ENCODE peak calls at places on chromosome 17, in nine cellular contexts. R, S, G, M, C, J, Z, U and Y are unnamed samples.
A peak's percentile ranks its signal among the peaks of the same experiment; 100 is the strongest.

GRCh38 chr17:57206928-57207327 is 49.4 kb upstream of the MSI2 start:
- DNase-seq in R (no peak), S (no peak), G (no peak), M (no peak), C (no peak), J (no peak), Z (no peak), U (no peak), Y (no peak)

GRCh38 chr17:45645330-45645729 is 138.8 kb upstream of the CRHR1 start:
- DNase-seq in R (no peak), S (no peak), G (no peak), M (no peak), C (no peak), J (no peak), Z (no peak), U (no peak), Y (no peak)

GRCh38 chr17:70767102-70767701 is 597.9 kb downstream of the KCNJ2 start:
- DNase-seq in R (no peak), S (no peak), G (no peak), M (no peak), C (no peak), J (peak; percentile 59), Z (peak; percentile 5), U (no peak), Y (no peak)

GRCh38 chr17:59296190-59296589 is 35.3 kb upstream of the YPEL2 start:
- DNase-seq in R (no peak), S (no peak), G (peak; percentile 57), M (no peak), C (no peak), J (no peak), Z (no peak), U (no peak), Y (no peak)

GRCh38 chr17:7873051-7873450 is 15.2 kb downstream of the CYB5D1 start:
- DNase-seq in R (no peak), S (no peak), G (no peak), M (no peak), C (no peak), J (peak; percentile 30), Z (no peak), U (no peak), Y (no peak)

GRCh38 chr17:50087912-50088405 is 7.2 kb upstream of the PDK2 start:
- DNase-seq in R (peak; percentile 65), S (no peak), G (no peak), M (peak; percentile 54), C (no peak), J (no peak), Z (no peak), U (no peak), Y (no peak)

GRCh38 chr17:82881292-82881823 is 41.5 kb upstream of the ZNF750 start:
- DNase-seq in R (no peak), S (no peak), G (no peak), M (peak; percentile 46), C (no peak), J (no peak), Z (no peak), U (no peak), Y (no peak)

GRCh38 chr17:82003411-82004381 is 19.0 kb downstream of the CENPX start:
- DNase-seq in R (no peak), S (no peak), G (peak; percentile 48), M (no peak), C (peak; percentile 50), J (peak; percentile 95), Z (peak; percentile 98), U (no peak), Y (peak; percentile 88)

GRCh38 chr17:82077617-82078358 is 12.2 kb upstream of the DUS1L start:
- DNase-seq in R (no peak), S (no peak), G (no peak), M (no peak), C (peak; percentile 55), J (no peak), Z (no peak), U (no peak), Y (no peak)

GRCh38 chr17:58371300-58371950 is 19.4 kb upstream of the SUPT4H1 start:
- DNase-seq in R (no peak), S (no peak), G (no peak), M (no peak), C (no peak), J (no peak), Z (no peak), U (no peak), Y (no peak)

GRCh38 chr17:7056386-7056785 is 12.5 kb upstream of the SLC16A11 start:
- DNase-seq in R (no peak), S (no peak), G (no peak), M (no peak), C (no peak), J (no peak), Z (no peak), U (no peak), Y (no peak)

GRCh38 chr17:42521666-42522262 is 14.3 kb upstream of the NAGLU start:
- DNase-seq in R (peak; percentile 67), S (no peak), G (no peak), M (no peak), C (no peak), J (no peak), Z (no peak), U (no peak), Y (peak; percentile 64)

GRCh38 chr17:78490156-78490555 is 87.0 kb downstream of the DNAH17 start:
- DNase-seq in R (no peak), S (no peak), G (no peak), M (no peak), C (no peak), J (no peak), Z (no peak), U (peak; percentile 35), Y (no peak)

GRCh38 chr17:38702900-38703741 is 2.0 kb upstream of the MLLT6 start:
- DNase-seq in R (peak; percentile 91), S (peak; percentile 54), G (no peak), M (no peak), C (no peak), J (no peak), Z (no peak), U (peak; percentile 39), Y (no peak)

GRCh38 chr17:68860941-68861340 is 94.3 kb downstream of the ABCA8 start:
- DNase-seq in R (no peak), S (no peak), G (no peak), M (no peak), C (no peak), J (no peak), Z (no peak), U (no peak), Y (no peak)

GRCh38 chr17:8846768-8847211 is 20.7 kb downstream of the PIK3R6 start:
- DNase-seq in R (no peak), S (no peak), G (no peak), M (no peak), C (no peak), J (peak; percentile 32), Z (peak; percentile 24), U (no peak), Y (peak; percentile 54)

GRCh38 chr17:12995106-12995895 is 22.5 kb downstream of the ELAC2 start:
- DNase-seq in R (no peak), S (no peak), G (no peak), M (no peak), C (no peak), J (no peak), Z (no peak), U (no peak), Y (no peak)
- TF ChIP-seq POLR2A in R (no peak), S (no peak), G (no peak), M (no peak), C (no peak), J (no peak), Z (no peak), U (no peak), Y (no peak)

DNA sequence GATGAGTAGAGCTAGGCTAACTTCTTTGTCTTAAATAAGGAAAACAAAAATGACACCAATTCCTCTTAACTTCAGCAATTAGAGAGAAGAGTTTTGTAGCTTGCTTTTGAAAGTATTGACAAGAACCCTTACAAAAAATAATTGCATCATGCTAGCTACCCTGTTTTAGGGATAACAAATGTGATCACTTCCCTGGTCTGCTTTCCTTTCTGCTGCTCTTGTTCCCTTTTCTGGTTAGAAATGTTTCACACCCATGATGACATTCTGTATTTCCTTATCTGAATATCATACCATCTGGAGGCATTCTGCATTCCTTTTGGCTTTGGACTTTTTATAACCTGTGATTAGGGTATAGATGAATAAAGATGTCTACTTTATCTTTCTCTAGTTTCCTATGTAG is 9.9 kb upstream of the SMIM36 start:
- DNase-seq in R (no peak), S (no peak), G (no peak), M (no peak), C (no peak), J (no peak), Z (no peak), U (no peak), Y (no peak)
- TF ChIP-seq POLR2A in R (no peak), S (no peak), G (no peak), M (no peak), C (no peak), J (no peak), Z (no peak), U (no peak), Y (no peak)

DNA sequence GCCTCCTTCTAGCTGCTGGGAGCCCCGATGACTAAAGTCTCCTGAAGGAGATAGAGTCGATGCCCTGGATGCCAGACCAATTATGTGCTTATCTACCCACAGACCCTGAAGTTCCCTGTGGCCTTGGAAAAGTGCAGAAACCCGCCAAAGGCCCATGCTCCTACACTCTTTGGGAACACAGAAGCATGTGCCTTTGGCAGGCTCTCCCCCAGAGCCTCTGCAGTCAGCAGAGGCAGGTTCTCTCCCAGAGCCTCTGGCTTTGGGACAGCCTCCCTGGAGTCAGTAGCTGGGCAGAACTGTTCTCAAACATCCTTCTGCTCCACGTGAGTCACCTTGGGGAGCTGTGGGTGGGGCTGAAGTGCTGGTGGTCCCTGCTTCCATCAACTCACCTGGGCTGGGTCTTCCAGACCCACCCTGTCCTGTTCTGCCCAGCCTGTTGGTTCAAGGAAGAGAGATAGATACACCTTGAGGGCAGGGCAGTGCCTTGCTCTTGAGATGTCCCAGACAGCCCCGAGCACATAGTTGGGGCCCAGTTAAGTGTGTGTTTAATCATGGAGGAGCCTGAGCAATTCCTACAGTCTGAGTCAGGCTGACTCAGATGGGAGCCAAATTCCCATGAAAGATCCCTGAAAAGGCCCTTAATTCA is 3.2 kb upstream of the CDK5RAP3 start:
- DNase-seq in R (no peak), S (no peak), G (no peak), M (no peak), C (no peak), J (peak; percentile 89), Z (peak; percentile 84), U (peak; percentile 58), Y (no peak)
- TF ChIP-seq POLR2A in R (no peak), S (no peak), G (no peak), M (no peak), C (no peak), J (no peak), Z (no peak), U (no peak), Y (no peak)

DNA sequence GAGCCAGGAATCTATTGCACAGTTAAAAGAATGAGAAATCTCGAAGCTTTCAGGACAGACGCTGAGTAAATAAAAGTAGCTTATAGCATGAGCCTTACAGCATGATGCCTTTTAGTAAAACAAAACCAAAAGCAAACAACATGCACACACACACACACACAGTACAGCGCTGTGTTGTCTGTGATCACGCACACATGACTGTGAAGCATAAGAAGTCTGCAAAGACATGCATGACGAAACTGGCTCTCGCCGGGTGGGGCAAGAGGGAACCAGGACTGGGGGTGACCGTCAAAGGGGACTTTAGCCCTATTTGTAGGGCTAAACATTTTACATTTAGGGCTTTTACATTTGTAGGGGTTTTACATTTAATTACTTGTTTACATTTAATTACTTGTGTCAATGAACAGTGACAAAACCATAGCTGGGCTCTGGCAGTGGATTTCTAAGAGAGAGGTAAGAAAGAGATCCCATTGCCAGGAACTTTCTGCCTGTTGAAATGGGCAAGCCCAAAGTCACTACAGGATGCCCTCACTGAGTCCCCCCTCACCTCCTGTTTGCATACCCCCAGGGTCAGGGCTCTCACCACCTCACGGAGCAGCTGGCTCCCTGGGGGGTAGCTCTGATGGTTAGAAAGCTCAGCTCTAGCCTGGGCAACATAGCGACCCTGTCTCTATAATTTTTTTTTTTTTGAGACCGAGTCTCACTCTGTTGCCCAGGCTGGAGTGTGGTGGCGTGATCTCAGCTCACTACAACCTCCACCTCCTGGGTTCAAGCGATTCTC is 2.0 kb upstream of the TNFRSF13B start:
- DNase-seq in R (peak; percentile 85), S (no peak), G (no peak), M (no peak), C (no peak), J (no peak), Z (no peak), U (no peak), Y (no peak)
- TF ChIP-seq POLR2A in R (no peak), S (no peak), G (no peak), M (no peak), C (no peak), J (no peak), Z (no peak), U (no peak), Y (no peak)